ENCODE peak calls at places on chromosomes 7 and 10, in eight cellular contexts. P, V, U, X, D, Z, I and G are unnamed samples.

GRCh38 chr10:85464336-85464735 is 902.3 kb downstream of the GRID1 start:
- DNase-seq in D (no peak), V (no peak), Z (no peak), U (no peak), P (no peak), X (no peak), I (no peak), G (no peak)

GRCh38 chr10:5476918-5477525 is 22.3 kb downstream of the CALML5 start:
- DNase-seq in V (no peak), D (peak), I (peak), X (no peak), Z (no peak), P (no peak), U (no peak), G (no peak)

GRCh38 chr7:3404490-3404889 is 103.4 kb downstream of the SDK1 start:
- DNase-seq in Z (no peak), I (peak), V (no peak), D (no peak), P (no peak), U (no peak), X (no peak), G (no peak)

GRCh38 chr7:83820641-83821040 is 171.7 kb upstream of the SEMA3E start:
- DNase-seq in U (no peak), Z (no peak), I (no peak), P (no peak), V (no peak), X (no peak), D (no peak), G (no peak)

GRCh38 chr10:80196270-80196949 is 8.9 kb downstream of the ANXA11 start:
- DNase-seq in U (no peak), X (no peak), D (no peak), V (peak), Z (no peak), I (peak), P (no peak), G (no peak)

GRCh38 chr10:12727832-12728215 is 273.7 kb downstream of the CCDC3 start:
- DNase-seq in D (no peak), V (no peak), P (no peak), I (no peak), U (no peak), X (no peak), Z (no peak), G (no peak)

GRCh38 chr10:69684020-69684980 is 54.3 kb downstream of the FAM241B start:
- DNase-seq in V (peak), P (no peak), Z (no peak), I (peak), U (no peak), D (no peak), X (no peak), G (no peak)

GRCh38 chr10:103915794-103916193 is 2.2 kb downstream of the STN1 start:
- DNase-seq in D (no peak), I (no peak), Z (no peak), P (no peak), X (no peak), V (no peak), U (no peak), G (peak)

GRCh38 chr10:23156447-23157150 is 35.5 kb upstream of the PTF1A start:
- DNase-seq in Z (no peak), I (no peak), U (no peak), D (no peak), X (no peak), P (no peak), V (no peak), G (no peak)

GRCh38 chr10:93436577-93436976 is 45.6 kb downstream of the MYOF start:
- DNase-seq in V (no peak), Z (no peak), X (no peak), U (no peak), P (no peak), D (no peak), I (peak), G (no peak)

GRCh38 chr7:52715701-52716100 is 319.7 kb upstream of the POM121L12 start:
- DNase-seq in I (no peak), D (no peak), U (no peak), Z (no peak), X (no peak), P (no peak), V (no peak), G (no peak)

GRCh38 chr7:31062746-31063435 is 10.8 kb downstream of the ADCYAP1R1 start:
- DNase-seq in D (no peak), P (no peak), I (no peak), U (no peak), X (no peak), V (no peak), Z (no peak), G (no peak)

GRCh38 chr7:31058122-31058521 is 6.0 kb downstream of the ADCYAP1R1 start:
- DNase-seq in I (peak), Z (no peak), D (no peak), X (no peak), V (no peak), U (no peak), P (no peak), G (no peak)

GRCh38 chr7:31059551-31059950 is 7.4 kb downstream of the ADCYAP1R1 start:
- DNase-seq in D (peak), X (peak), V (no peak), Z (no peak), P (peak), I (no peak), U (no peak), G (no peak)

GRCh38 chr7:31058688-31059087 is 6.6 kb downstream of the ADCYAP1R1 start:
- DNase-seq in V (no peak), I (no peak), U (no peak), X (no peak), Z (no peak), D (no peak), P (no peak), G (no peak)

DNA sequence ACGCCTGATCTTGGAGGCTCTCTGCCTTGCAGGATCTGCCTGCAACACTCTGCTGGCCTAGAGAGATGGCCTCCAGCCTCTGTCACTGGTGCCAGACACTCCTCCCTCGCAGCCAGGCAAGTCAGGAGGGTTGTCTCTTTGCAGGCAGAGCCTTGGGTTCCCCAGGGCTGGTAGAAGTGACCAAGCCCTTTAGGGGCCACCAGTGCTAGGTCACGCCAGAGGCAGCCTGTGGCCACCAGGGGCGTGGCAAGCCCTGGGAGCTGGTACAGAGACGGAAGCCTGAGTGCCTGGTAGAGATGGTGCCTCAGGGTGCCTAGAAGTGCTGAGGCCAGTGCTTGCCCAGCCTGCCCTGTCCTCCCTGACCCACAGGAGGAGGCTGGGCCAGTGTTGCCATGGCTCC is 9.1 kb downstream of the ADCYAP1R1 start:
- DNase-seq in X (no peak), P (no peak), V (no peak), U (no peak), D (peak), Z (no peak), I (no peak), G (no peak)
- TF ChIP-seq CTCF in X (no peak), P (peak), V (no peak), U (no peak), D (peak), Z (no peak), I (no peak), G (no peak)

DNA sequence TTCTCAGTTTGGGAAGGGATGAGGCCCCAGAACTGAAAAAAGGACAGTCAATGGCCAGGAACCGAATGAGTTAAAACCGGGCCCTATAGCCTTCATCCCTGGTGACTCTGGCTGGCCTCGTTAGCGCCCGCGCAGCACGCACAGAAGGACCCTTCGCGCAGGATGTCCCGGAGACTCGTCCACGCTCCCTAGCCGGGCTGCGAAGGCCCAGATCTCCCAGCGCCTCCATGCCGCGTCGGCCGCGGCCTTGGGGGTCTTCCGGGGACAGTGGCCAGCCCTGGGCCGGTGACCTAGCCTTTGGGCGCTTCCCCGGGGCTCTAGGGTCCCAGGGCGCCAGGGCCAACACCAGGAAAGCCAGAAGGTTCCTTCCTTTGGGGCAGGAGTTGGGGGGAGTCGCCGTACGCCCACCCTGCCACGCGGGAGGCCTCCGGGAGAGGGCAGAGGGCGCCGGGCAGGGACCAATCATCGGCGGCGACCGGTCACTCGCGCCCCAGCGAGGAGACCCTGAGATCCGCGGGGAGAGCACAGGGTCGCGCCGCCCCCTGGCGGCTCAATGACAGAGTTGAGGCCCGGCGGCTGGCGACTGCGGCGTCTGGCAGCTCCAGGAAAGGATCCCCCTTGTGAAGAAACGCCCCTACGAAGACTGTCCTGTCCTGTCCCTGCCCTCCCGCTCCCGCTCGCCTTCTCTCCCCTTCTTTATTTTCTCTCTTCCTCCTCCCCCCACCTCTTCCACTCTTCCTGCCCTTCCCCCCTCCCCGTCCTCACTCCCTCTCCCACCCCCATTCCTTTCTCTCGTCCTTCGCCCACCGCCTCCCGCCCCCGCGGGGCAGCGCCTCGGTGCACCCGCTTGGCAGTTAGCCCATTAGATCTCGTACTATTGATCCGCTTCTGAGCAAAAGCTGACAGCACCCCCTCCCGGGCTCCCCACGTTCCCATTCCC is 62.3 kb upstream of the LBX1 start:
- DNase-seq in X (peak), I (peak), Z (no peak), V (peak), U (peak), P (peak), D (peak), G (no peak)
- TF ChIP-seq CTCF in X (peak), I (peak), Z (peak), V (peak), U (peak), P (peak), D (peak), G (peak)

DNA sequence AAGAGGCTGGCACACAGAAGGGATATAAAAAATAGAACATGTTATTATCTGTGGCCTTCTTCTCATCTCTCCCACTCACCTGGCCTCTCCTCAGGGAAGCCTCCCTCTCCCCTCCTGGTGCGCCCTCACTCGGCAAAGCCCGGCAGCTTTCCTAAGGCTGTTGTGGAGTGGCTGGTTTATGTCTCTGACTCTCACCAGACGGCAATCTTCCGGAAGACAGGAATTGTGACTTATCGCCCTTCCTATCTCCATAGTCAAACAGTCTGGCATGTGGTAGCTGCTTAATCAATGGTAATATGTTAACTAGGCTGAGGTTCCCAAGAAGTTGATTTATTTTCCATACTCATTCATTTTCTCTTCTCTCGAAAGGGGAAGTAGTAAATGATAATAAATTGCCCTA is 78.7 kb downstream of the ATXN7L1 start:
- DNase-seq in Z (no peak), U (no peak), P (no peak), D (no peak), X (no peak), V (no peak), I (no peak), G (no peak)
- TF ChIP-seq CTCF in Z (no peak), U (no peak), P (no peak), D (no peak), X (no peak), V (no peak), I (no peak), G (no peak)

GRCh38 chr10:129605986-129606518 is 139.0 kb downstream of the MGMT start:
- DNase-seq in V (no peak), P (no peak), U (no peak), D (no peak), X (no peak), Z (no peak), I (no peak), G (no peak)
- TF ChIP-seq CTCF in V (no peak), P (no peak), U (no peak), D (no peak), X (no peak), Z (no peak), I (no peak), G (no peak)